ENCODE peak calls at places on chromosomes 4 and X, in six cellular contexts. D is kidney, N is dorsolateral prefrontal cortex, K is DND-41, H is cardiac fibroblast, V is psoas muscle. L is an unnamed sample.

GRCh38 chr4:169649545-169650226 is 29.3 kb downstream of the CLCN3 start:
- DNase-seq in D (peak), N (no peak), K (no peak), H (peak), V (no peak), L (no peak)

GRCh38 chr4:54961357-54961975 is 163.9 kb downstream of the KDR start:
- DNase-seq in D (no peak), N (no peak), K (no peak), H (peak), V (no peak), L (no peak)

GRCh38 chr4:166257891-166258290 is 384.9 kb downstream of the TLL1 start:
- DNase-seq in D (no peak), N (no peak), K (no peak), H (no peak), V (no peak), L (no peak)

GRCh38 chrX:69158166-69159040 is 6.8 kb downstream of the PJA1 start:
- DNase-seq in D (peak), N (no peak), K (peak), H (peak), V (peak), L (peak)

GRCh38 chr4:90349632-90350031 is 222.4 kb downstream of the CCSER1 start:
- DNase-seq in D (no peak), N (no peak), K (no peak), H (no peak), V (no peak), L (no peak)

GRCh38 chr4:89753601-89754066 is 83.3 kb downstream of the SNCA start:
- DNase-seq in D (no peak), N (no peak), K (no peak), H (peak), V (no peak), L (no peak)

GRCh38 chr4:68736813-68737212 is 66.4 kb upstream of the UGT2B15 start:
- DNase-seq in D (no peak), N (no peak), K (no peak), H (no peak), V (no peak), L (no peak)

GRCh38 chr4:8592366-8593267 is at the start of gene CPZ:
- DNase-seq in D (peak), N (no peak), K (no peak), H (peak), V (no peak), L (no peak)

GRCh38 chr4:5925419-5926187 is 32.7 kb upstream of the CRMP1 start:
- DNase-seq in D (peak), N (no peak), K (no peak), H (no peak), V (no peak), L (no peak)

GRCh38 chr4:141389649-141390048 is 169.0 kb downstream of the ZNF330 start:
- DNase-seq in D (no peak), N (no peak), K (no peak), H (no peak), V (no peak), L (no peak)

GRCh38 chr4:184322328-184323025 is 104.8 kb upstream of the ENPP6 start:
- DNase-seq in D (no peak), N (no peak), K (no peak), H (no peak), V (no peak), L (no peak)

GRCh38 chrX:1679238-1679637 is 64.4 kb downstream of the ASMT start:
- DNase-seq in D (no peak), N (no peak), K (no peak), H (no peak), V (no peak), L (peak)

GRCh38 chrX:71871367-71871766 is 39.3 kb upstream of the NHSL2 start:
- DNase-seq in D (peak), N (no peak), K (no peak), H (peak), V (no peak), L (peak)

GRCh38 chrX:153740631-153741222 is 16.1 kb downstream of the ABCD1 start:
- DNase-seq in D (no peak), N (no peak), K (no peak), H (no peak), V (no peak), L (no peak)

GRCh38 chr4:88591787-88592599 is at the start of gene HERC3:
- DNase-seq in D (peak), N (peak), K (peak), H (peak), V (peak), L (peak)

GRCh38 chr4:10113362-10114047 is 3.1 kb downstream of the WDR1 start:
- DNase-seq in D (no peak), N (no peak), K (no peak), H (no peak), V (no peak), L (no peak)

GRCh38 chr4:110171981-110172380 is 26.4 kb downstream of the ELOVL6 start:
- DNase-seq in D (no peak), N (no peak), K (no peak), H (no peak), V (no peak), L (no peak)

GRCh38 chrX:150158554-150159332 is 204.4 kb upstream of the MAMLD1 start:
- DNase-seq in D (no peak), N (no peak), K (no peak), H (no peak), V (no peak), L (no peak)

GRCh38 chr4:995311-996026 is 2.3 kb upstream of the SLC26A1 start:
- DNase-seq in D (peak), N (no peak), K (no peak), H (no peak), V (no peak), L (no peak)

GRCh38 chr4:42132099-42132498 is 20.4 kb downstream of the BEND4 start:
- DNase-seq in D (no peak), N (no peak), K (no peak), H (no peak), V (no peak), L (no peak)

GRCh38 chr4:27000820-27001219 is 140.2 kb downstream of the STIM2 start:
- DNase-seq in D (no peak), N (no peak), K (no peak), H (no peak), V (no peak), L (no peak)

GRCh38 chrX:2620576-2620975 is 70.5 kb upstream of the CD99 start:
- DNase-seq in D (no peak), N (no peak), K (no peak), H (no peak), V (no peak), L (no peak)

GRCh38 chr4:1206299-1207156 is 34.1 kb upstream of the SPON2 start:
- DNase-seq in D (no peak), N (no peak), K (no peak), H (no peak), V (peak), L (peak)

GRCh38 chr4:16120720-16121119 is 36.9 kb upstream of the PROM1 start:
- DNase-seq in D (no peak), N (no peak), K (peak), H (no peak), V (no peak), L (peak)

GRCh38 chrX:44244008-44244407 is 99.5 kb downstream of the EFHC2 start:
- DNase-seq in D (no peak), N (no peak), K (no peak), H (peak), V (no peak), L (peak)

GRCh38 chrX:104987063-104987462 is 233.4 kb downstream of the TEX13A start:
- DNase-seq in D (no peak), N (no peak), K (no peak), H (no peak), V (no peak), L (no peak)

GRCh38 chr4:163172666-163173065 is 6.0 kb upstream of the NAF1 start:
- DNase-seq in D (no peak), N (no peak), K (no peak), H (no peak), V (no peak), L (no peak)

GRCh38 chr4:184280591-184281071 is 63.0 kb upstream of the ENPP6 start:
- DNase-seq in D (no peak), N (no peak), K (no peak), H (no peak), V (no peak), L (peak)

GRCh38 chr4:94455081-94455480 is 3.3 kb downstream of the PDLIM5 start:
- DNase-seq in D (peak), N (no peak), K (no peak), H (peak), V (peak), L (no peak)

GRCh38 chr4:14917305-14917647 is 85.0 kb upstream of the CPEB2 start:
- DNase-seq in D (no peak), N (no peak), K (no peak), H (no peak), V (no peak), L (no peak)

GRCh38 chr4:27007507-27007906 is 146.9 kb downstream of the STIM2 start:
- DNase-seq in D (no peak), N (no peak), K (no peak), H (peak), V (no peak), L (no peak)

GRCh38 chr4:2462218-2462991 is 6.5 kb upstream of the RNF4 start:
- DNase-seq in D (peak), N (peak), K (peak), H (peak), V (peak), L (peak)
- TF ChIP-seq CTCF in D (peak), N (peak), K (peak), H (peak), V (peak), L (peak)

GRCh38 chr4:144754562-144755410 is 108.8 kb downstream of the HHIP start:
- DNase-seq in D (no peak), N (peak), K (no peak), H (peak), V (no peak), L (no peak)
- TF ChIP-seq CTCF in D (peak), N (peak), K (peak), H (peak), V (peak), L (no peak)

DNA sequence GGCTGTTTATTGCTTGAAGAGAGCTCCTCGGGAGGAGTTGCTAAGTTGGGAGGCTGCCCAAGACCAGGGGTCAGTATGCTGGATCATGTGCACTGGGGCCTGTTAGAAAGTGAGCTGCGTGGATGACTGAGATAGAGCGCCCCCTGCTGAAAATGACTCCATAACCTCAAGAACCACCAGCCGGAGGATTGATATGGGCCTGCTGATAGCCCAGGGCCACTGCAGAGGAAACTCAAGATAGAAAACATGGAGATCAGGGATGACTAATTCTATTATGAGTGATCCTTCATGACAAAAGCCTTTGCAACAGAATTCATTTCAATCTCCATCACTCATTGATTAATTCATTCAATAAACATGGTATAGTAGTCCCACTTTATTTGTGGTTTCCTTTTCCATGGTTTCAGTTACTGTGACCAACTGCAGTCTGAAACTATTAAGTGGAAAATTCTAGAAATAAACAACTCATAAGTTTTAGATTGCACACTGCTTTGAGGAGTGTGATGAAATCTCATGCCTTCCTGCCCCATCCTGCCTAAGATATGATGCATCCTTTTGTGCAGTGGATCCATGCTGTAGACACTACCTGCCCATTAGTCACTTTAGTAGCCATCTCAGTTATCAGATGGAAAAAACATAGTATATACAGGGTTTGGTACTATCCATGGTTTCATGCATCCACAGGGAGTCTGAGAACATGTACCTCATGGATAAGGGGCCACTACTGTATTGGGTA is 126.7 kb upstream of the MBNL3 start:
- DNase-seq in D (no peak), N (peak), K (peak), H (peak), V (no peak), L (peak)
- TF ChIP-seq CTCF in D (peak), N (peak), K (peak), H (peak), V (peak), L (peak)

GRCh38 chr4:80322716-80323115 is 12.8 kb upstream of the CFAP299 start:
- DNase-seq in D (no peak), N (no peak), K (peak), H (peak), V (no peak), L (peak)
- TF ChIP-seq CTCF in D (peak), N (no peak), K (peak), H (peak), V (no peak), L (no peak)

DNA sequence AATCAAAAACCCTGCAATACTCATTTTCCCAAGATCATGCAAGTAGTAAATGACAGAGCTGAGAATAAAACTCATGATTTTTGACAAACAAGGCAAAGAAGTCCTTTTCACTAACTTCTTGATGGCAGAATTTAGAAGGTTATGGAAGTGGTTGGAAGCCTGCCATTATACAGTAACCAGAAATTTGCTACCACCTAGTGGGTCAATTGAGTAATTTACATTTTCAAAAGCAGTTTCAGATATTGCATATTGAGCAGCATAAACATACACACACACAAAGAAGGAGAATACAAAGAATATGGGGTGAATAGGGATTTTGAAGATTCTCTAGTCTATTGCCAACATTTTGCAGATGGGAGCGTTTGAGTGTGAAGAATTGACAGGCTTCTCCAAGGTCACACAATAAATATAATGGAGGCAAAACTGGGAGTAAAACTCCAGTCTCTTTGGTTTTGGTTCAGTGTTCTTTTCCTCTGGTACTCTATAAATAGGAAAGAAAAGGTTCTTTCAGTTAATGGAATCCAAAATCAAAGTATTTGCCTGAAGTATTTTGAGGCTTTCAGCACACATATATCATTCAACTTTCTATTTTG is 70.2 kb downstream of the GC start:
- DNase-seq in D (no peak), N (no peak), K (no peak), H (peak), V (no peak), L (no peak)
- TF ChIP-seq CTCF in D (peak), N (peak), K (peak), H (peak), V (peak), L (peak)

GRCh38 chrX:17616936-17617335 is 120.4 kb upstream of the SCML1 start:
- DNase-seq in D (no peak), N (no peak), K (no peak), H (no peak), V (no peak), L (no peak)
- TF ChIP-seq CTCF in D (no peak), N (no peak), K (no peak), H (no peak), V (no peak), L (no peak)

GRCh38 chrX:48474127-48474526 is 1.9 kb upstream of the FTSJ1 start:
- DNase-seq in D (no peak), N (peak), K (peak), H (peak), V (no peak), L (peak)
- TF ChIP-seq CTCF in D (no peak), N (no peak), K (peak), H (peak), V (no peak), L (no peak)

GRCh38 chr4:122901621-122902020 is 20.8 kb downstream of the NUDT6 start:
- DNase-seq in D (no peak), N (no peak), K (no peak), H (no peak), V (no peak), L (no peak)
- TF ChIP-seq CTCF in D (no peak), N (no peak), K (no peak), H (no peak), V (no peak), L (no peak)

GRCh38 chr4:82850684-82851083 is 40.3 kb downstream of the SEC31A start:
- DNase-seq in D (no peak), N (no peak), K (no peak), H (no peak), V (no peak), L (no peak)

GRCh38 chr4:82851318-82851717 is 39.6 kb downstream of the SEC31A start:
- DNase-seq in D (no peak), N (no peak), K (no peak), H (no peak), V (no peak), L (no peak)

GRCh38 chr4:82851902-82852750 is 38.8 kb downstream of the SEC31A start:
- DNase-seq in D (no peak), N (no peak), K (no peak), H (peak), V (no peak), L (no peak)

GRCh38 chr4:82848706-82849105 is 42.2 kb downstream of the SEC31A start:
- DNase-seq in D (no peak), N (no peak), K (no peak), H (no peak), V (no peak), L (no peak)

DNA sequence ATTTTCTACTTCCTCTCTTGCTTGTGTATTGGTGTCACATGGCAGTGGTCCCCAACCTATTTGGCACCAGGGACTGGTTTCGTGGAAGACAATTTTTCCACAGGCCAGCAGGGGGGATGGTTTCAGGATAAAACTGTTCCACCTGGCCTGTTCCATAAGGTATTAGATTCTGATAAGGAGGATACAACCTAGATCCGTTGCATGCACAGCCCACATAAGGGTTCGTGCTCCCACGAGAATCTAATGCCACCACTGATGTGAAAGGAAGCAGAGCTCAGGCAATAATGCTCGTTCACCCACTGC is 38.3 kb downstream of the SEC31A start:
- DNase-seq in D (no peak), N (no peak), K (no peak), H (no peak), V (no peak), L (no peak)
- TF ChIP-seq CTCF in D (no peak), N (no peak), K (no peak), H (no peak), V (no peak), L (no peak)

DNA sequence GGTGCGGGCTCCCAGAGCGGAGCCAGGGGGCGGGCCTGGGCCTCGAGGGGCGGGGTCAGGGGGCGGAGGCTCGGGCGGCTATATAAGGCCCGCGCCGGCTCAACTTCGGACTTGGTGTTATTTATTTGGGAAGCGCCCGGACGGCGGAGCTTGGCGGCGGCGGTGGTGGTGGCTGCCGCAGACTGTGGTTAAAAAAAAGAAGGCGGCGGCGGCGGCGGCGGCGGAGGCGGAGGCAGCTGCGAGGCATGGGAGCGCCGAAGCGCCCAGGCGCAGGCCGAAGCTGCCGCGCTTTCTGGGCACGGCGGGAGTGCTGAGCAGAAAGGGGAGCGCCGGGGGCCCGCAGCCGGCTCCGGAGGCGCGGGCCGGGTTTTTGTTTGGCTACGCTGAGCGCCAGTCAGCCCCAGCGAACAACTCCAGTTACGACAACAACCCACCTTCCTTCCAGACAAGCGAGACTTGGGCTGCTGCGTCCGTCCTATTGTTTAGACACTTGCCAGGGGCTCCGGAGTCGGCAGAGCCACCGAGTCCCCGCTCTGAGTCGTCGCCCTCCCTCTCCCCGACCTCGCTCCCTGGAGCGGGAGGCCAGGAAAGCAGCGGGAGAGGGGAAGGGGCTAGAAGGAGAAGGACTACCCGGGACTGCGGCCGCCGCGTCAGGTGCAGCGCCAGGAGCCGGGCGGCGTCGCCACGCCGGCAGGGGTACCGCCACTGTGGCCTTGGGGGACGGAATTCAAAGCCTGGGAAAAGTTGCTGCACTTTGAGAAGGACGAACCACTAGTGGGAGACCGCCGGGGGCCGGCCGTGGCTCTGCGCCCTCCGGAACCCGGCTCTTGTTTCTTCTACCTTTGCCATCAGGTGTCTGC is at the start of gene SLIT2:
- DNase-seq in D (peak), N (peak), K (no peak), H (peak), V (peak), L (peak)
- TF ChIP-seq CTCF in D (no peak), N (no peak), K (no peak), H (no peak), V (no peak), L (no peak)

L was measured in activated CD8-positive, alpha-beta T cell treated with anti-CD3 and anti-CD28 coated beads for 36 hours.